ENCODE peak calls at places on chromosomes 7 and 10, in four cellular contexts. One of them, this sample, is unnamed.

GRCh38 chr10:43417950-43418768 is 9.2 kb upstream of the HNRNPF start:
- DNase-seq in NCI-H2081: no peak
- DNase-seq in cerebellar nuclear complex: no peak
- DNase-seq in mesenteric fat pad: peak
- DNase-seq in this sample: no peak

GRCh38 chr7:43071604-43072003 is 40.8 kb upstream of the HECW1 start:
- DNase-seq in NCI-H2081: no peak
- DNase-seq in cerebellar nuclear complex: no peak
- DNase-seq in mesenteric fat pad: no peak
- DNase-seq in this sample: no peak

GRCh38 chr7:730501-731439 is 3.7 kb upstream of the PRKAR1B start:
- DNase-seq in NCI-H2081: no peak
- DNase-seq in cerebellar nuclear complex: no peak
- DNase-seq in mesenteric fat pad: peak
- DNase-seq in this sample: no peak

GRCh38 chr7:69963388-69963787 is 365.1 kb downstream of the AUTS2 start:
- DNase-seq in NCI-H2081: no peak
- DNase-seq in cerebellar nuclear complex: no peak
- DNase-seq in mesenteric fat pad: no peak
- DNase-seq in this sample: no peak

GRCh38 chr7:44374007-44374763 is 48.8 kb upstream of the CAMK2B start:
- DNase-seq in NCI-H2081: no peak
- DNase-seq in cerebellar nuclear complex: no peak
- DNase-seq in mesenteric fat pad: peak
- DNase-seq in this sample: no peak

GRCh38 chr10:51386248-51386885 is 312.1 kb downstream of the PRKG1 start:
- DNase-seq in NCI-H2081: no peak
- DNase-seq in cerebellar nuclear complex: no peak
- DNase-seq in mesenteric fat pad: no peak
- DNase-seq in this sample: no peak

GRCh38 chr7:43072530-43072929 is 39.9 kb upstream of the HECW1 start:
- DNase-seq in NCI-H2081: no peak
- DNase-seq in cerebellar nuclear complex: no peak
- DNase-seq in mesenteric fat pad: no peak
- DNase-seq in this sample: no peak

GRCh38 chr7:78165454-78165853 is 366.9 kb downstream of the PHTF2 start:
- DNase-seq in NCI-H2081: no peak
- DNase-seq in cerebellar nuclear complex: no peak
- DNase-seq in mesenteric fat pad: no peak
- DNase-seq in this sample: no peak

GRCh38 chr10:93754761-93755160 is 3.0 kb upstream of the LGI1 start:
- DNase-seq in NCI-H2081: no peak
- DNase-seq in cerebellar nuclear complex: no peak
- DNase-seq in mesenteric fat pad: no peak
- DNase-seq in this sample: no peak

GRCh38 chr10:27529010-27529783 is 25.1 kb downstream of the RAB18 start:
- DNase-seq in NCI-H2081: no peak
- DNase-seq in cerebellar nuclear complex: no peak
- DNase-seq in mesenteric fat pad: no peak
- DNase-seq in this sample: no peak

GRCh38 chr7:75951506-75951905 is 36.6 kb downstream of the POR start:
- DNase-seq in NCI-H2081: no peak
- DNase-seq in cerebellar nuclear complex: no peak
- DNase-seq in mesenteric fat pad: no peak
- DNase-seq in this sample: no peak